ENCODE peak calls at places on chromosomes 11 and 22, in four cellular contexts. One of them, this sample, is unnamed.

GRCh38 chr11:119051440-119052162 is 5.4 kb downstream of the HYOU1 start:
- DNase-seq in IMR-90: no peak
- DNase-seq in H1: no peak
- DNase-seq in K562: no peak
- DNase-seq in this sample: no peak

GRCh38 chr11:78190871-78191538 is 2.3 kb downstream of the USP35 start:
- DNase-seq in IMR-90: no peak
- DNase-seq in H1: no peak
- DNase-seq in K562: peak; percentile 23
- DNase-seq in this sample: no peak

GRCh38 chr11:113960702-113961330 is 14.1 kb upstream of the HTR3A start:
- DNase-seq in H1: no peak
- DNase-seq in IMR-90: no peak
- DNase-seq in K562: no peak
- DNase-seq in this sample: no peak

GRCh38 chr11:70861534-70861933 is 390.8 kb downstream of the SHANK2 start:
- DNase-seq in K562: no peak
- DNase-seq in IMR-90: no peak
- DNase-seq in H1: no peak
- DNase-seq in this sample: no peak

GRCh38 chr22:28560005-28560742 is 119.5 kb downstream of the TTC28 start:
- DNase-seq in IMR-90: peak; percentile 82
- DNase-seq in K562: peak; percentile 86
- DNase-seq in H1: no peak
- DNase-seq in this sample: peak; percentile 35

GRCh38 chr11:134515081-134515960 is 103.3 kb upstream of the B3GAT1 start:
- DNase-seq in H1: no peak
- DNase-seq in IMR-90: no peak
- DNase-seq in K562: no peak
- DNase-seq in this sample: no peak

GRCh38 chr11:26287067-26287518 is 44.8 kb upstream of the ANO3 start:
- DNase-seq in K562: no peak
- DNase-seq in IMR-90: peak; percentile 45
- DNase-seq in H1: no peak
- DNase-seq in this sample: no peak

GRCh38 chr22:27247691-27248434 is 553.7 kb downstream of the MN1 start:
- DNase-seq in H1: no peak
- DNase-seq in IMR-90: no peak
- DNase-seq in K562: no peak
- DNase-seq in this sample: no peak

GRCh38 chr11:71263391-71263790 is 11.0 kb upstream of the SHANK2 start:
- DNase-seq in IMR-90: peak; percentile 41
- DNase-seq in K562: no peak
- DNase-seq in H1: no peak
- DNase-seq in this sample: no peak

GRCh38 chr11:69369210-69369609 is 75.3 kb downstream of the MYEOV start:
- DNase-seq in H1: no peak
- DNase-seq in IMR-90: no peak
- DNase-seq in K562: no peak
- DNase-seq in this sample: peak; percentile 48

GRCh38 chr11:93704237-93704636 is 37.1 kb downstream of the TAF1D start:
- DNase-seq in H1: no peak
- DNase-seq in IMR-90: no peak
- DNase-seq in K562: peak; percentile 20
- DNase-seq in this sample: peak; percentile 20

GRCh38 chr11:78742430-78742829 is 167.8 kb upstream of the NARS2 start:
- DNase-seq in IMR-90: peak; percentile 6
- DNase-seq in K562: no peak
- DNase-seq in H1: no peak
- DNase-seq in this sample: no peak

GRCh38 chr11:83827520-83827919 is 541.4 kb upstream of the CCDC90B start:
- DNase-seq in IMR-90: peak; percentile 67
- DNase-seq in H1: no peak
- DNase-seq in K562: no peak
- DNase-seq in this sample: no peak

GRCh38 chr11:65078151-65078550 is 5.7 kb downstream of the CDCA5 start:
- DNase-seq in K562: peak; percentile 75
- DNase-seq in H1: no peak
- DNase-seq in IMR-90: peak; percentile 17
- DNase-seq in this sample: peak; percentile 69

GRCh38 chr22:31504282-31504681 is 7.9 kb downstream of the SFI1 start:
- DNase-seq in IMR-90: peak; percentile 65
- DNase-seq in K562: no peak
- DNase-seq in H1: no peak
- DNase-seq in this sample: no peak

GRCh38 chr11:117906710-117907109 is 22.5 kb downstream of the TMPRSS13 start:
- DNase-seq in K562: no peak
- DNase-seq in IMR-90: no peak
- DNase-seq in H1: no peak
- DNase-seq in this sample: no peak

GRCh38 chr11:36056160-36056751 is 112.4 kb downstream of the LDLRAD3 start:
- DNase-seq in H1: no peak
- DNase-seq in K562: peak; percentile 65
- DNase-seq in IMR-90: peak; percentile 40
- DNase-seq in this sample: peak; percentile 38

GRCh38 chr11:2348986-2349385 is 28.1 kb upstream of the CD81 start:
- DNase-seq in IMR-90: peak; percentile 59
- DNase-seq in K562: no peak
- DNase-seq in H1: no peak
- DNase-seq in this sample: no peak

GRCh38 chr11:94708642-94709041 is 59.5 kb upstream of the AMOTL1 start:
- DNase-seq in H1: no peak
- DNase-seq in IMR-90: no peak
- DNase-seq in K562: no peak
- DNase-seq in this sample: no peak

GRCh38 chr11:63609536-63609935 is 4.7 kb downstream of the PLAAT3 start:
- DNase-seq in IMR-90: no peak
- DNase-seq in K562: no peak
- DNase-seq in H1: no peak
- DNase-seq in this sample: no peak

GRCh38 chr11:87454246-87454645 is 416.5 kb downstream of the TMEM135 start:
- DNase-seq in IMR-90: peak; percentile 35
- DNase-seq in H1: no peak
- DNase-seq in K562: no peak
- DNase-seq in this sample: no peak

GRCh38 chr11:32092581-32093170 is 1.8 kb downstream of the RCN1 start:
- DNase-seq in IMR-90: no peak
- DNase-seq in H1: no peak
- DNase-seq in K562: no peak
- DNase-seq in this sample: no peak
- H3K4me2 ChIP-seq in IMR-90: peak overlapping the region; percentile 94
- H3K4me2 ChIP-seq in H1: peak overlapping the region; percentile 76
- H3K4me2 ChIP-seq in K562: no peak overlapping the region
- H3K4me2 ChIP-seq in this sample: peak overlapping the region; percentile 94

GRCh38 chr11:116144387-116144958 is 628.3 kb downstream of the BUD13 start:
- DNase-seq in H1: no peak
- DNase-seq in K562: no peak
- DNase-seq in IMR-90: no peak
- DNase-seq in this sample: no peak
- TF ChIP-seq MAFK in H1: no peak
- TF ChIP-seq MAFK in K562: no peak
- TF ChIP-seq MAFK in IMR-90: no peak
- TF ChIP-seq MAFK in this sample: no peak

DNA sequence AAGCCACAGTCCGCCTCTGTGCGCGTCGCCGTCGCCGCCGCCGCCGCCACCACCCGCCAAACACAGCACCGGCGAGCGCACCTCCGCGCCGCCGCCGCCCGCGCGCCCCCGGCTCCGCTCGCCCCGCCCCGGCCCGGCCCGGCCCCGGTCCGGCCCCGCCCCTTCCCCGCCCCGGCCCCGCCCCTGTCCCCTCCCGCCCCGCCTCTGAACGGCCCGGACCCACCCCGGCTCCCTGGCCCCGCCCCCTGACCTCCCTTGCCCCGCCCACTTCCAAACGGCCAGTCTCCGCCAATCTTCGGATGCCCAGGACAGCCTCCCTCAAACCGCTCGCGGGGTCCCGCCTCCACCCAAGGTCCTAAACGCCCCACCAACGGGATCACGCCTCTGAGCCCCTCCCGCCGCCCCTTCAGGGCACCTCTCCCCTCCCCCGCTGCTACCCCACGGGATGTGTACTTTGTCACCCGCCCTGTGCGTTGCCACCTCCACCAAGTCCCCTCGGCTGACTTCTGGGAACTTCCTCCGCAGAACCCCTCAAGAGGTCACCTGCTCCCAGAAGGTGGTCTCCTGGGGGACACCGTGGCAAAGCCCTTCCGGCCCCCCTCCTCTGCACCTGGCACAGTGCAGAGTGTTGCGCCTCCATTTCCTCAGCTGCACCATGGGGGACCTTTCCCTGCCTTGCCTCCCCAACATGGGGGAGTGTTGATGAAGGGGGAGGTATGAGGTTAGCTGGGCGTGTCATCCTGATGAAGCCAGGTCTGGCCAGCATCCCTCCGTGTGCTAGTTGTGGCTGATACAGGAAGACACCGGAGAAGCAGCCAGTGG is at the start of gene KIAA0930:
- DNase-seq in K562: peak; percentile 56
- DNase-seq in H1: no peak
- DNase-seq in IMR-90: peak; percentile 68
- DNase-seq in this sample: peak; percentile 75
- H3K4me2 ChIP-seq in K562: peak within 1 kb of the TSS; percentile 60
- H3K4me2 ChIP-seq in H1: peak within 1 kb of the TSS; percentile 88
- H3K4me2 ChIP-seq in IMR-90: peak within 1 kb of the TSS; percentile 93
- H3K4me2 ChIP-seq in this sample: peak within 1 kb of the TSS; percentile 93

GRCh38 chr11:47512701-47513100 is 40.2 kb downstream of the CELF1 start:
- DNase-seq in H1: no peak
- DNase-seq in IMR-90: no peak
- DNase-seq in K562: no peak
- DNase-seq in this sample: no peak
- TF ChIP-seq MAFK in H1: no peak
- TF ChIP-seq MAFK in IMR-90: no peak
- TF ChIP-seq MAFK in K562: no peak
- TF ChIP-seq MAFK in this sample: no peak

GRCh38 chr22:39364646-39365405 is 15.0 kb downstream of the SYNGR1 start:
- DNase-seq in K562: no peak
- DNase-seq in IMR-90: no peak
- DNase-seq in H1: no peak
- DNase-seq in this sample: no peak
- H3K4me2 ChIP-seq in K562: no peak overlapping the region
- H3K4me2 ChIP-seq in IMR-90: no peak overlapping the region
- H3K4me2 ChIP-seq in H1: no peak overlapping the region
- H3K4me2 ChIP-seq in this sample: no peak overlapping the region

This sample was measured in A549.